ENCODE peak calls at places on chromosome 13, in six cellular contexts. One of them, this sample, is unnamed.

GRCh38 chr13:32376642-32377418 is 51.1 kb downstream of the N4BP2L1 start:
- DNase-seq in HCT116: no peak
- DNase-seq in K562: no peak
- DNase-seq in H1: no peak
- DNase-seq in GM12878: no peak
- DNase-seq in HepG2: no peak
- DNase-seq in this sample: no peak

GRCh38 chr13:26050568-26051230 is 1.1 kb downstream of the SHISA2 start:
- DNase-seq in HCT116: no peak
- DNase-seq in K562: no peak
- DNase-seq in H1: peak
- DNase-seq in GM12878: no peak
- DNase-seq in HepG2: no peak
- DNase-seq in this sample: no peak

GRCh38 chr13:105070452-105070851 is 1465.0 kb downstream of the EFNB2 start:
- DNase-seq in HCT116: no peak
- DNase-seq in K562: no peak
- DNase-seq in H1: no peak
- DNase-seq in GM12878: no peak
- DNase-seq in HepG2: no peak
- DNase-seq in this sample: no peak

GRCh38 chr13:52849727-52850395 is 1.4 kb upstream of the PCDH8 start:
- DNase-seq in HCT116: no peak
- DNase-seq in K562: no peak
- DNase-seq in H1: peak
- DNase-seq in GM12878: no peak
- DNase-seq in HepG2: no peak
- DNase-seq in this sample: no peak

GRCh38 chr13:99217461-99218101 is 16.9 kb downstream of the UBAC2 start:
- DNase-seq in HCT116: no peak
- DNase-seq in K562: no peak
- DNase-seq in H1: peak
- DNase-seq in GM12878: no peak
- DNase-seq in HepG2: no peak
- DNase-seq in this sample: no peak

GRCh38 chr13:108267338-108267737 is 2.2 kb upstream of the TNFSF13B start:
- DNase-seq in HCT116: no peak
- DNase-seq in K562: no peak
- DNase-seq in H1: no peak
- DNase-seq in GM12878: no peak
- DNase-seq in HepG2: no peak
- DNase-seq in this sample: no peak

GRCh38 chr13:114106991-114107685 is 25.3 kb downstream of the RASA3 start:
- DNase-seq in HCT116: no peak
- DNase-seq in K562: no peak
- DNase-seq in H1: no peak
- DNase-seq in GM12878: no peak
- DNase-seq in HepG2: no peak
- DNase-seq in this sample: no peak

GRCh38 chr13:113559901-113560644 is 24.5 kb upstream of the TFDP1 start:
- DNase-seq in HCT116: no peak
- DNase-seq in K562: no peak
- DNase-seq in H1: peak
- DNase-seq in GM12878: no peak
- DNase-seq in HepG2: no peak
- DNase-seq in this sample: no peak

GRCh38 chr13:43085545-43085944 is 62.2 kb downstream of the DNAJC15 start:
- DNase-seq in HCT116: peak
- DNase-seq in K562: peak
- DNase-seq in H1: no peak
- DNase-seq in GM12878: no peak
- DNase-seq in HepG2: no peak
- DNase-seq in this sample: no peak

GRCh38 chr13:65914707-65915106 is 1315.4 kb downstream of the PCDH9 start:
- DNase-seq in HCT116: no peak
- DNase-seq in K562: no peak
- DNase-seq in H1: no peak
- DNase-seq in GM12878: no peak
- DNase-seq in HepG2: no peak
- DNase-seq in this sample: no peak

GRCh38 chr13:57935965-57936364 is 304.4 kb downstream of the PCDH17 start:
- DNase-seq in HCT116: no peak
- DNase-seq in K562: no peak
- DNase-seq in H1: no peak
- DNase-seq in GM12878: no peak
- DNase-seq in HepG2: no peak
- DNase-seq in this sample: no peak

GRCh38 chr13:105928901-105929300 is 606.6 kb downstream of the EFNB2 start:
- DNase-seq in HCT116: no peak
- DNase-seq in K562: no peak
- DNase-seq in H1: no peak
- DNase-seq in GM12878: no peak
- DNase-seq in HepG2: no peak
- DNase-seq in this sample: no peak

GRCh38 chr13:36126496-36126895 is 4.7 kb downstream of the DCLK1 start:
- DNase-seq in HCT116: no peak
- DNase-seq in K562: no peak
- DNase-seq in H1: no peak
- DNase-seq in GM12878: no peak
- DNase-seq in HepG2: no peak
- DNase-seq in this sample: no peak

GRCh38 chr13:73702419-73703071 is 431.7 kb downstream of the KLF12 start:
- DNase-seq in HCT116: no peak
- DNase-seq in K562: no peak
- DNase-seq in H1: no peak
- DNase-seq in GM12878: peak
- DNase-seq in HepG2: no peak
- DNase-seq in this sample: no peak

GRCh38 chr13:27053902-27054595 is 117.6 kb downstream of the USP12 start:
- DNase-seq in HCT116: peak
- DNase-seq in K562: no peak
- DNase-seq in H1: no peak
- DNase-seq in GM12878: no peak
- DNase-seq in HepG2: no peak
- DNase-seq in this sample: no peak

GRCh38 chr13:43908156-43909126 is 28.7 kb downstream of the LACC1 start:
- DNase-seq in HCT116: peak
- DNase-seq in K562: peak
- DNase-seq in H1: no peak
- DNase-seq in GM12878: no peak
- DNase-seq in HepG2: peak
- DNase-seq in this sample: no peak

GRCh38 chr13:104385409-104385808 is 1319.2 kb upstream of the SLC10A2 start:
- DNase-seq in HCT116: no peak
- DNase-seq in K562: no peak
- DNase-seq in H1: no peak
- DNase-seq in GM12878: no peak
- DNase-seq in HepG2: no peak
- DNase-seq in this sample: no peak

GRCh38 chr13:19957320-19958118 is 1.0 kb upstream of the ZMYM2 start:
- DNase-seq in HCT116: no peak
- DNase-seq in K562: no peak
- DNase-seq in H1: peak
- DNase-seq in GM12878: peak
- DNase-seq in HepG2: no peak
- DNase-seq in this sample: peak

GRCh38 chr13:110911880-110912279 is 3.0 kb downstream of the ANKRD10 start:
- DNase-seq in HCT116: no peak
- DNase-seq in K562: no peak
- DNase-seq in H1: no peak
- DNase-seq in GM12878: no peak
- DNase-seq in HepG2: no peak
- DNase-seq in this sample: no peak

GRCh38 chr13:100156786-100157185 is 67.9 kb downstream of the PCCA start:
- DNase-seq in HCT116: no peak
- DNase-seq in K562: no peak
- DNase-seq in H1: no peak
- DNase-seq in GM12878: no peak
- DNase-seq in HepG2: no peak
- DNase-seq in this sample: no peak

GRCh38 chr13:95128045-95128643 is 173.1 kb downstream of the ABCC4 start:
- DNase-seq in HCT116: no peak
- DNase-seq in K562: no peak
- DNase-seq in H1: no peak
- DNase-seq in GM12878: no peak
- DNase-seq in HepG2: peak
- DNase-seq in this sample: no peak

GRCh38 chr13:41587490-41587889 is 130.1 kb downstream of the RGCC start:
- DNase-seq in HCT116: no peak
- DNase-seq in K562: no peak
- DNase-seq in H1: peak
- DNase-seq in GM12878: no peak
- DNase-seq in HepG2: no peak
- DNase-seq in this sample: no peak

GRCh38 chr13:97266328-97266727 is 44.2 kb downstream of the MBNL2 start:
- DNase-seq in HCT116: no peak
- DNase-seq in K562: no peak
- DNase-seq in H1: no peak
- DNase-seq in GM12878: no peak
- DNase-seq in HepG2: no peak
- DNase-seq in this sample: no peak

DNA sequence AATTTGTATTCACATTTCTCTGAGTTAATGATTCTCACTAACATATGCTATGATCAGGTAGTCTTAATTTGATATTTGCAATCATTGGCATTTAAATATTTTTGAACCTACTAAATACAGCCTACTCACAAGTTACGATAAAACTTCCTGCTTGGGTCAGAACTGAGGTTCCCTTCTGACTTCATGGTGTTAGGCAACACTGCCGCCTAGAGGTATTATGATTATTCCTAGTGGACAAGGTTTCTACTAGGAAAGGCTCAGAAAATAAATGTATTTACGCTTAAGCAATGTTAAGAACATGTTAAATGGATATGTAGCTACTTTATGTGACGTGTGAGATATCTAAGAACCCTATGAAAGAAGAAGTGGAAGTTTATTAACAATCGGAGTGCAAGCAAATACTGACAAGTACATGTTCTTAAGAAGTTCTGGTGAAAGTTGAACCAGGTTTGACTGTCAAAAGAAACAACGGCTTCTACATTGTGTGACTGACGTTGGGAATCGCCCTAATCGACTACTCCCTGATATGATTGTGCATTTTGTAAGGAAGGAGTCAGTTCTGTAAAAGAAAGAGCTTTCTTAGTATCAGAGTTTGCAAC is 1395.8 kb downstream of the SLITRK5 start:
- DNase-seq in HCT116: peak
- DNase-seq in K562: peak
- DNase-seq in H1: no peak
- DNase-seq in GM12878: no peak
- DNase-seq in HepG2: peak
- DNase-seq in this sample: peak
- TF ChIP-seq ZNF274 in HCT116: no peak
- TF ChIP-seq ZNF274 in K562: no peak
- TF ChIP-seq ZNF274 in H1: no peak
- TF ChIP-seq ZNF274 in GM12878: no peak
- TF ChIP-seq ZNF274 in HepG2: no peak
- TF ChIP-seq ZNF274 in this sample: no peak

GRCh38 chr13:79861731-79862130 is 380.8 kb downstream of the NDFIP2 start:
- DNase-seq in HCT116: no peak
- DNase-seq in K562: no peak
- DNase-seq in H1: no peak
- DNase-seq in GM12878: no peak
- DNase-seq in HepG2: no peak
- DNase-seq in this sample: no peak

GRCh38 chr13:79860757-79861156 is 379.8 kb downstream of the NDFIP2 start:
- DNase-seq in HCT116: no peak
- DNase-seq in K562: no peak
- DNase-seq in H1: no peak
- DNase-seq in GM12878: no peak
- DNase-seq in HepG2: no peak
- DNase-seq in this sample: no peak

GRCh38 chr13:79862515-79862914 is 381.6 kb downstream of the NDFIP2 start:
- DNase-seq in HCT116: no peak
- DNase-seq in K562: no peak
- DNase-seq in H1: no peak
- DNase-seq in GM12878: no peak
- DNase-seq in HepG2: no peak
- DNase-seq in this sample: no peak

GRCh38 chr13:79859756-79860155 is 378.8 kb downstream of the NDFIP2 start:
- DNase-seq in HCT116: no peak
- DNase-seq in K562: no peak
- DNase-seq in H1: no peak
- DNase-seq in GM12878: no peak
- DNase-seq in HepG2: no peak
- DNase-seq in this sample: no peak
- TF ChIP-seq ZNF274 in HCT116: no peak
- TF ChIP-seq ZNF274 in K562: no peak
- TF ChIP-seq ZNF274 in H1: no peak
- TF ChIP-seq ZNF274 in GM12878: no peak
- TF ChIP-seq ZNF274 in HepG2: no peak
- TF ChIP-seq ZNF274 in this sample: no peak

DNA sequence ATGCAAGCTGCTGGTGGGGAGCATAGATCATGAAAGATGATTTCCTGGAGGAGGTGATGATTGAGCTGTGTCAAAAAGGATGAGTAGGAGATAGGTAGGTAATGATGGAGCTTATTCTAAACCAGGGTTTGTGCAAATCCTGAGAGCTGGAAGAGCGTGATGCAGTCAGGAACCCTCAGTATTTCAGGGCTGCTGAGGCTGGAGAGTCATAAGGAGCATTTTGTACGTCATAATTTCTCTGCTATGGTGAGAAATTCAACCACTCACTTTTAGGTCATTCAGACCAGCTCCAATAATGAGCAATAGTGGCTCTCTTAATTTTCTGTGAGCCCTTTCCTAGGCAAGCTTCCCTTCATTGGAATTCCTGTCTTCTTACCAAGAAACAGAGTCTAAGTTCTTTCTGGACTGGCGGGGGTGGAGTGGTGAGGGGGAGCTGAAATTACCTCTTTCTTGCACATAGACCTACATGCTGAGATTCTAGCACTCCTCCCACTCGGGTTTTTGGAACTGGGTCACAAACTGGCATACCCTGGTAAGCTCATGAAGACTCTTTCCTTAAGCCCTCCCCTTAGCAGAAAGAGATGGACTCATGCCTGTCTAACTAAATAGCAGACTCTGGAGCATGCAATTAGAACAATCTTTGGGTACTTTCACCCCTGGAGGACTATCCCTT is 62.2 kb upstream of the MYCBP2 start:
- DNase-seq in HCT116: no peak
- DNase-seq in K562: no peak
- DNase-seq in H1: no peak
- DNase-seq in GM12878: no peak
- DNase-seq in HepG2: no peak
- DNase-seq in this sample: no peak
- TF ChIP-seq ZNF274 in HCT116: no peak
- TF ChIP-seq ZNF274 in K562: no peak
- TF ChIP-seq ZNF274 in H1: no peak
- TF ChIP-seq ZNF274 in GM12878: no peak
- TF ChIP-seq ZNF274 in HepG2: no peak
- TF ChIP-seq ZNF274 in this sample: no peak

DNA sequence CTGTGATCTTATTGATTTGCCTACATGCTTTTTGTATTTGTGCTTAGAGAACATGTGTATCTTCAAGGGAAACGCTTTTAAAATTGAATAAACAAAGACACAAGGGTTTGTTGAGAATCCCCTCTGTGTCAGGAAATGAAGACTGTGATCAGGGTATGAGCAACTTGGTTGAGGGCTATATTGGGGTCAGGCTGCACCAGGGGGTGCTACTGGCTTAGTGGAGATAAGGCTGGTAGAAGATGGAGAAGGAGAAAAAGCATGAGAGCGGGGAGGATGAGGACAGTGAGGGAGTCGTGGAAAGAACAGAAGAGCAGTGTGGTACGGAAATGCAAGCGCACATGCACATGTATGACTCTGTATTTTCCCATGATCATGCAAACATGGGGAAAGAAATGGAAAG is 201.6 kb downstream of the MTUS2 start:
- DNase-seq in HCT116: no peak
- DNase-seq in K562: no peak
- DNase-seq in H1: no peak
- DNase-seq in GM12878: no peak
- DNase-seq in HepG2: no peak
- DNase-seq in this sample: no peak
- TF ChIP-seq ZNF274 in HCT116: no peak
- TF ChIP-seq ZNF274 in K562: no peak
- TF ChIP-seq ZNF274 in H1: no peak
- TF ChIP-seq ZNF274 in GM12878: no peak
- TF ChIP-seq ZNF274 in HepG2: no peak
- TF ChIP-seq ZNF274 in this sample: no peak

This sample was measured in NT2/D1.